ENCODE peak calls at places on chromosome 18, in seven cellular contexts. S is mammary epithelial cell, Q is astrocyte of the spinal cord, X is IMR-90, G is AG10803, D is GM06990, Y is body of pancreas. Z is an unnamed sample.

GRCh38 chr18:11146238-11146946 is 3.0 kb downstream of the PIEZO2 start:
- DNase-seq in S (no peak), Q (no peak), X (no peak), G (no peak), D (no peak), Y (peak; percentile 55), Z (no peak)

GRCh38 chr18:44835555-44836156 is 155.0 kb downstream of the SETBP1 start:
- DNase-seq in S (no peak), Q (no peak), X (no peak), G (no peak), D (no peak), Y (peak; percentile 64), Z (no peak)

GRCh38 chr18:78799382-78800089 is 180.1 kb upstream of the SALL3 start:
- DNase-seq in S (no peak), Q (no peak), X (no peak), G (no peak), D (no peak), Y (no peak), Z (no peak)

GRCh38 chr18:40877096-40877495 is 1077.9 kb upstream of the PIK3C3 start:
- DNase-seq in S (peak; percentile 86), Q (peak; percentile 94), X (peak; percentile 97), G (peak; percentile 85), D (no peak), Y (no peak), Z (peak; percentile 79)

GRCh38 chr18:28766027-28766426 is 589.1 kb upstream of the CDH2 start:
- DNase-seq in S (no peak), Q (no peak), X (peak; percentile 12), G (no peak), D (no peak), Y (no peak), Z (no peak)

GRCh38 chr18:37578886-37579513 is 13.4 kb upstream of the CELF4 start:
- DNase-seq in S (peak; percentile 33), Q (peak; percentile 4), X (peak; percentile 33), G (peak; percentile 23), D (no peak), Y (peak; percentile 41), Z (peak; percentile 42)

GRCh38 chr18:49459404-49460171 is 857 bp downstream of the DYM start:
- DNase-seq in S (no peak), Q (peak; percentile 2), X (peak; percentile 12), G (no peak), D (no peak), Y (no peak), Z (peak; percentile 40)

GRCh38 chr18:55096261-55097026 is 137.2 kb upstream of the CCDC68 start:
- DNase-seq in S (peak; percentile 62), Q (peak; percentile 82), X (peak; percentile 72), G (peak; percentile 85), D (no peak), Y (peak; percentile 16), Z (peak; percentile 78)

GRCh38 chr18:67705748-67706147 is 189.2 kb upstream of the DSEL start:
- DNase-seq in S (no peak), Q (peak; percentile 9), X (no peak), G (no peak), D (no peak), Y (no peak), Z (peak; percentile 29)

GRCh38 chr18:54805571-54806334 is 22.5 kb upstream of the RAB27B start:
- DNase-seq in S (peak; percentile 84), Q (peak; percentile 91), X (peak; percentile 87), G (peak; percentile 43), D (no peak), Y (no peak), Z (peak; percentile 46)

GRCh38 chr18:31497404-31497710 is 620 bp upstream of the DSG2 start:
- DNase-seq in S (peak; percentile 6), Q (no peak), X (no peak), G (no peak), D (no peak), Y (no peak), Z (no peak)

GRCh38 chr18:22348521-22349316 is 69.0 kb downstream of the CTAGE1 start:
- DNase-seq in S (peak; percentile 52), Q (peak; percentile 62), X (peak; percentile 42), G (peak; percentile 63), D (no peak), Y (peak; percentile 66), Z (peak; percentile 61)

GRCh38 chr18:48785686-48786470 is 164.9 kb downstream of the SMAD7 start:
- DNase-seq in S (no peak), Q (no peak), X (no peak), G (no peak), D (no peak), Y (no peak), Z (no peak)

GRCh38 chr18:26717123-26717522 is 148.4 kb downstream of the AQP4 start:
- DNase-seq in S (no peak), Q (no peak), X (no peak), G (no peak), D (no peak), Y (no peak), Z (no peak)

DNA sequence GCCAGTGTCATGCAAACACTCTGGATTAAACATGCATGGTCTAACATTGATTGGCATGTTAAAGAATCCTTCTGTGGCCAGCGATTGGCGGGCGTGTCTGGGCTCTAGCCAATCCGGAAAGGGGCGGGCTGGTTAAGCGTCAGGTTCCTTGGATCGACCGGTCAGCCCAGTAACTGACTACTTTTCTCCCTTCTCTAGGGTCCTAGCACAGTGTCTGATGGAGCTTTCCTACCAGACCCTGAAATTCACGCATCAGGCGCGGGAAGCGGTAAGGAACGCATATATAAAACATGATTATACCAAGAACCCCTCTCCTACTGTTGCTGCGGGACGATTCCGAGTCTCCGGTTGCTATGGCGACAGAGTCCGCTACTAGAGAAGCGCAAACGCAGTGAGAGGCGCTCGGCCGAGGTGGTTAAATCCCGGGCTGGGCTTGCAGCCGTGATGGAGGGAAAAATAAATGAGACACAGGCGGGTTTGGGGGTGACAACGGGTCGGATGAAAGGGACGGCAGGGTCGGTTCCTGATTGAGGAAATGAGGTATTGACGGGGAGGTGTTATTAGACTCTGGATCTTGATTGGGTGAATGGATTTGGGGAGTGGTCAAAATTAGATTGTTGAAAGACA is 29.4 kb downstream of the KATNAL2 start:
- DNase-seq in S (peak; percentile 89), Q (peak; percentile 91), X (peak; percentile 80), G (peak; percentile 69), D (peak; percentile 63), Y (peak; percentile 89), Z (peak; percentile 89)
- H3K4me3 ChIP-seq in S (peak overlapping the region; percentile 56), Q (peak overlapping the region; percentile 74), X (peak overlapping the region; percentile 47), G (peak overlapping the region; percentile 70), D (peak overlapping the region; percentile 75), Y (no peak overlapping the region), Z (peak overlapping the region; percentile 47)

GRCh38 chr18:56593906-56594305 is 44.5 kb downstream of the TXNL1 start:
- DNase-seq in S (peak; percentile 64), Q (peak; percentile 41), X (peak; percentile 42), G (peak; percentile 26), D (no peak), Y (no peak), Z (peak; percentile 16)
- H3K4me3 ChIP-seq in S (no peak overlapping the region), Q (no peak overlapping the region), X (no peak overlapping the region), G (no peak overlapping the region), D (no peak overlapping the region), Y (no peak overlapping the region), Z (no peak overlapping the region)

DNA sequence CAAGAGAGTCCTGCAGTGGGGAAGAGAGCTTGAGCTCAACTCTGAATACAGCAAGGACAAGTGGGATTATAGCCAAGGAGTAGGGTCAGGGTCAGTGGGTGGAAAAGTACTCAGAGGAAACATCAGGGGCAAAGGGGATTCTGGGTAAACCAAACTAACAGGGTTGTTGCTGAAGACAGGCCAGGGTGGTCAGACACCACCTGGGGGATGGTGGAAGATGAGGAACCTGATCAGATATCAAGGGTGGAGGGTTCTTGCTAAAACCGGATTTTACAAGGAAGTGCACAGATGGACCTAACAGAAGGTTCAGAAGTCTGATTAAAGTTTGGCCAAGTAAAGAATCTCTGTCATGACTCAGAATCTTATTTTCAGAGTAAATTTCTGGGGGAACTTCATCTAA is 16.5 kb downstream of the OSBPL1A start:
- DNase-seq in S (no peak), Q (no peak), X (no peak), G (no peak), D (no peak), Y (no peak), Z (no peak)
- H3K4me3 ChIP-seq in S (no peak overlapping the region), Q (no peak overlapping the region), X (no peak overlapping the region), G (no peak overlapping the region), D (no peak overlapping the region), Y (no peak overlapping the region), Z (no peak overlapping the region)

DNA sequence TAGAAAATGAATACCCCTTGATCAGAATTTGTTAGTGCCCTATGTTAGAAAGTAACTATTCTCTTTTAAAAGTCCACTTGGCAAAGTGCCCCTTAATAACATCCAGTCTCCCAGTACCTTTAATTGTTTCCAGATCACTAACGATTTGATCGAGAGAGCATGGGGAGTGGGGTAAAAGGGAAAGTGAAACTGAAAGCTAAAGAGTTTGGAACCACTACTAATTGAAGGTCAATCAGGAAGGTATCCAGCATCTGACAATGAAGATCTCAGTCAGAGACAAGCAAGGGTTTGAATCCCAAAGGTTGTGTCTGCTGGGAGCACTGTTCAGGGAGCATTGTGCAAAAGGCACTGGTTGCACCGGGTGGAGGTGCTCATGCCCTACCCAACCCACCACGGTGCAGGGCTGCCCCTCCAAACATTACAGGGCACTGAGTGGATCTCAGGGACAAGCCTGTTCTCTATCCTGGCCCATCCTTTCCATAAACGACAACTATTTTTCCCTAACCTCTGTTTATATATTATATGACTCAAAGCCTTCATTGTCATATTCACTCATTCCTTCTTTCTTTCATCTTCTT is 14.6 kb upstream of the RIT2 start:
- DNase-seq in S (peak; percentile 1), Q (peak; percentile 29), X (no peak), G (peak; percentile 11), D (no peak), Y (no peak), Z (no peak)
- H3K4me3 ChIP-seq in S (no peak overlapping the region), Q (peak overlapping the region; percentile 4), X (no peak overlapping the region), G (peak overlapping the region; percentile 60), D (no peak overlapping the region), Y (no peak overlapping the region), Z (no peak overlapping the region)

Z was measured in epithelial cell of esophagus.